ENCODE peak calls at places on chromosomes 3 and 15, in five cellular contexts. One of them, this sample, is unnamed.

GRCh38 chr3:19888428-19889152 is 45.4 kb downstream of the EFHB start:
- DNase-seq in NCI-H526: no peak
- DNase-seq in stimulated activated CD4-positive, alpha-beta T cell treated with anti-CD3 and anti-CD28 coated beads, Interleukin-1b, Interleukin-23, amount 100 ng/mL, for 24 hours: no peak
- DNase-seq in ELR: peak; percentile 37
- DNase-seq in HEK293T: no peak
- DNase-seq in this sample: no peak

GRCh38 chr3:174822320-174822719 is 36.8 kb upstream of the NAALADL2 start:
- DNase-seq in ELR: no peak
- DNase-seq in NCI-H526: no peak
- DNase-seq in stimulated activated CD4-positive, alpha-beta T cell treated with anti-CD3 and anti-CD28 coated beads, Interleukin-1b, Interleukin-23, amount 100 ng/mL, for 24 hours: no peak
- DNase-seq in HEK293T: no peak
- DNase-seq in this sample: no peak

GRCh38 chr3:124854027-124854426 is 33.1 kb downstream of the ITGB5 start:
- DNase-seq in stimulated activated CD4-positive, alpha-beta T cell treated with anti-CD3 and anti-CD28 coated beads, Interleukin-1b, Interleukin-23, amount 100 ng/mL, for 24 hours: no peak
- DNase-seq in NCI-H526: no peak
- DNase-seq in HEK293T: no peak
- DNase-seq in ELR: peak; percentile 36
- DNase-seq in this sample: no peak

GRCh38 chr15:39666671-39667070 is 85.8 kb downstream of the THBS1 start:
- DNase-seq in HEK293T: no peak
- DNase-seq in ELR: peak; percentile 13
- DNase-seq in stimulated activated CD4-positive, alpha-beta T cell treated with anti-CD3 and anti-CD28 coated beads, Interleukin-1b, Interleukin-23, amount 100 ng/mL, for 24 hours: no peak
- DNase-seq in NCI-H526: no peak
- DNase-seq in this sample: no peak

GRCh38 chr3:65729553-65729952 is 309.2 kb downstream of the MAGI1 start:
- DNase-seq in NCI-H526: no peak
- DNase-seq in HEK293T: no peak
- DNase-seq in ELR: no peak
- DNase-seq in stimulated activated CD4-positive, alpha-beta T cell treated with anti-CD3 and anti-CD28 coated beads, Interleukin-1b, Interleukin-23, amount 100 ng/mL, for 24 hours: no peak
- DNase-seq in this sample: no peak

GRCh38 chr15:71052356-71052755 is 62.9 kb upstream of the THSD4 start:
- DNase-seq in NCI-H526: no peak
- DNase-seq in HEK293T: no peak
- DNase-seq in stimulated activated CD4-positive, alpha-beta T cell treated with anti-CD3 and anti-CD28 coated beads, Interleukin-1b, Interleukin-23, amount 100 ng/mL, for 24 hours: no peak
- DNase-seq in ELR: peak; percentile 72
- DNase-seq in this sample: no peak

GRCh38 chr15:59522988-59523461 is 85.0 kb downstream of the FAM81A start:
- DNase-seq in NCI-H526: no peak
- DNase-seq in HEK293T: no peak
- DNase-seq in stimulated activated CD4-positive, alpha-beta T cell treated with anti-CD3 and anti-CD28 coated beads, Interleukin-1b, Interleukin-23, amount 100 ng/mL, for 24 hours: no peak
- DNase-seq in ELR: no peak
- DNase-seq in this sample: no peak

GRCh38 chr15:90871097-90871715 is 2.8 kb downstream of the FURIN start:
- DNase-seq in ELR: peak; percentile 51
- DNase-seq in NCI-H526: no peak
- DNase-seq in HEK293T: peak; percentile 54
- DNase-seq in stimulated activated CD4-positive, alpha-beta T cell treated with anti-CD3 and anti-CD28 coated beads, Interleukin-1b, Interleukin-23, amount 100 ng/mL, for 24 hours: no peak
- DNase-seq in this sample: no peak

GRCh38 chr3:69320867-69321266 is 65.0 kb downstream of the FRMD4B start:
- DNase-seq in HEK293T: no peak
- DNase-seq in stimulated activated CD4-positive, alpha-beta T cell treated with anti-CD3 and anti-CD28 coated beads, Interleukin-1b, Interleukin-23, amount 100 ng/mL, for 24 hours: no peak
- DNase-seq in NCI-H526: no peak
- DNase-seq in ELR: no peak
- DNase-seq in this sample: no peak

This sample was measured in omental fat pad.